ENCODE peak calls at places on chromosomes 16 and 17, in five cellular contexts. Y is A549, H is AG10803, U is amniotic epithelial cell, T is right atrium auricular region. M is an unnamed sample.

GRCh38 chr16:17467923-17468540 is 2.7 kb downstream of the XYLT1 start:
- DNase-seq in Y (peak; percentile 29), U (peak; percentile 46), H (peak; percentile 76), T (peak; percentile 74), M (peak; percentile 54)

GRCh38 chr17:70677783-70678647 is 508.7 kb downstream of the KCNJ2 start:
- DNase-seq in H (no peak), U (no peak), Y (no peak), T (no peak), M (no peak)

GRCh38 chr17:2050246-2050866 is 4.5 kb upstream of the HIC1 start:
- DNase-seq in H (peak; percentile 61), U (peak; percentile 66), Y (peak; percentile 85), T (no peak), M (no peak)

GRCh38 chr17:82384730-82385429 is 13.3 kb downstream of the UTS2R start:
- DNase-seq in T (no peak), U (peak; percentile 62), H (peak; percentile 50), Y (peak; percentile 60), M (no peak)

GRCh38 chr17:7408341-7408740 is 696 bp downstream of the NLGN2 start:
- DNase-seq in H (no peak), U (no peak), Y (no peak), T (no peak), M (no peak)

GRCh38 chr16:57645691-57646387 is 17.4 kb downstream of the ADGRG1 start:
- DNase-seq in T (peak; percentile 66), U (no peak), Y (no peak), H (peak; percentile 40), M (no peak)

GRCh38 chr16:85767569-85767968 is 16.7 kb upstream of the C16orf74 start:
- DNase-seq in Y (peak; percentile 85), T (no peak), U (peak; percentile 82), H (peak; percentile 91), M (no peak)

GRCh38 chr17:75124041-75124818 is 7.3 kb downstream of the NT5C start:
- DNase-seq in U (peak; percentile 91), T (peak; percentile 78), Y (peak; percentile 100), H (no peak), M (no peak)

GRCh38 chr17:49520386-49521087 is 25.4 kb downstream of the NGFR start:
- DNase-seq in Y (no peak), T (no peak), U (no peak), H (no peak), M (no peak)

GRCh38 chr17:16425698-16426659 is 10.6 kb downstream of the TRPV2 start:
- DNase-seq in Y (no peak), U (no peak), H (no peak), T (no peak), M (no peak)

GRCh38 chr16:59296002-59296401 is 561.9 kb upstream of the GOT2 start:
- DNase-seq in T (no peak), Y (no peak), U (no peak), H (peak; percentile 8), M (no peak)

GRCh38 chr16:50496990-50497389 is 51.2 kb upstream of the NKD1 start:
- DNase-seq in U (no peak), H (no peak), Y (no peak), T (no peak), M (no peak)

GRCh38 chr16:82738699-82739098 is 111.9 kb downstream of the CDH13 start:
- DNase-seq in H (no peak), U (no peak), Y (no peak), T (no peak), M (no peak)

GRCh38 chr17:39547713-39548478 is 59.8 kb downstream of the NEUROD2 start:
- DNase-seq in Y (peak; percentile 69), U (peak; percentile 12), T (peak; percentile 76), H (peak; percentile 27), M (peak; percentile 58)

GRCh38 chr16:17775061-17775460 is 304.3 kb upstream of the XYLT1 start:
- DNase-seq in T (no peak), U (peak; percentile 13), H (peak; percentile 48), Y (no peak), M (no peak)

GRCh38 chr17:37239690-37240344 is 136.0 kb upstream of the C17orf78 start:
- DNase-seq in U (peak; percentile 88), Y (peak; percentile 21), H (peak; percentile 54), T (no peak), M (peak; percentile 73)

M was measured in AML-193.